ENCODE peak calls at places on chromosome 2, in four cellular contexts. O is HCT116, W is H1, N is SK-N-SH. D is an unnamed sample.

GRCh38 chr2:36780231-36780808 is 83.8 kb downstream of the VIT start:
- DNase-seq in O (peak; percentile 38), W (no peak), N (peak; percentile 65), D (peak; percentile 62)

GRCh38 chr2:120275617-120276400 is 23.2 kb downstream of the RALB start:
- DNase-seq in O (no peak), W (no peak), N (no peak), D (no peak)

GRCh38 chr2:16413257-16413656 is 252.4 kb downstream of the CYRIA start:
- DNase-seq in O (no peak), W (no peak), N (no peak), D (no peak)

GRCh38 chr2:20469595-20469994 is 22.7 kb downstream of the RHOB start:
- DNase-seq in O (no peak), W (no peak), N (no peak), D (no peak)

GRCh38 chr2:241507430-241508239 is 749 bp downstream of the STK25 start:
- DNase-seq in O (no peak), W (peak; percentile 73), N (peak; percentile 91), D (peak; percentile 33)

GRCh38 chr2:233430091-233430490 is 75.8 kb downstream of the DGKD start:
- DNase-seq in O (no peak), W (no peak), N (no peak), D (no peak)

GRCh38 chr2:120510751-120511395 is 164.9 kb downstream of the INHBB start:
- DNase-seq in O (no peak), W (no peak), N (no peak), D (no peak)

GRCh38 chr2:28325567-28326468 is 66.8 kb upstream of the FOSL2 start:
- DNase-seq in O (peak; percentile 65), W (no peak), N (peak; percentile 59), D (no peak)

GRCh38 chr2:65730186-65730585 is 297.8 kb upstream of the SPRED2 start:
- DNase-seq in O (no peak), W (no peak), N (no peak), D (no peak)

GRCh38 chr2:70104231-70105111 is 17.2 kb downstream of the PCBP1 start:
- DNase-seq in O (no peak), W (no peak), N (peak; percentile 67), D (no peak)

GRCh38 chr2:118889995-118890394 is 42.5 kb upstream of the EN1 start:
- DNase-seq in O (no peak), W (no peak), N (no peak), D (no peak)

GRCh38 chr2:118893100-118893499 is 45.7 kb upstream of the EN1 start:
- DNase-seq in O (no peak), W (no peak), N (no peak), D (no peak)
- TF ChIP-seq JUND in O (no peak), W (no peak), N (no peak), D (no peak)

DNA sequence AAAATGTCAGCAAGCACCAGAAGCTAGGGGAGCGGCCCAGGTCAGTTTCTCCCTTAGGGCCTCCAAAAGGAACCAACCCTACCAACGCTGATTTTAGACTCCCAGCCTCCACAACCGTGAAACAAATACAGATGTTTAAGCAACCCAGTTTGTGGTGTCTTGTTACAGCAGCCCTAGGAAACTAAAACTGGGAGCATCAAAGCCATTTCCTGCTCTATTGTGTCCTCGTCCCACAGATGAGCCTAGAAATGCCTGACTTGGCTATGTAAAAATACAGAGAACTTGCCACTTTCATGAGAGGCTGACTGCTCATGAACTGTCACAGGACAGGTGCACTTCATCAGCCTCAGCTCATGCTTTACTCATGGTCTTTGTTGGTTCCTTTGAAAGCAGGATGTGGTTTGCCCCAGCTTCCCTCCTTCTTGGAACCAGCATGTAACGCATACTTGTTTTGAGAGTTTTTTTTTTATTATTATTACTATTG is 97.6 kb upstream of the SLC39A10 start:
- DNase-seq in O (no peak), W (no peak), N (no peak), D (peak; percentile 2)
- TF ChIP-seq JUND in O (no peak), W (no peak), N (peak; percentile 47), D (no peak)

GRCh38 chr2:174977364-174977763 is 27.8 kb downstream of the CHN1 start:
- DNase-seq in O (no peak), W (no peak), N (no peak), D (no peak)
- TF ChIP-seq JUND in O (no peak), W (peak; percentile 60), N (no peak), D (no peak)

GRCh38 chr2:55771612-55772011 is 78.0 kb upstream of the PNPT1 start:
- DNase-seq in O (peak; percentile 16), W (no peak), N (peak; percentile 26), D (peak; percentile 47)
- TF ChIP-seq JUND in O (no peak), W (no peak), N (no peak), D (no peak)

DNA sequence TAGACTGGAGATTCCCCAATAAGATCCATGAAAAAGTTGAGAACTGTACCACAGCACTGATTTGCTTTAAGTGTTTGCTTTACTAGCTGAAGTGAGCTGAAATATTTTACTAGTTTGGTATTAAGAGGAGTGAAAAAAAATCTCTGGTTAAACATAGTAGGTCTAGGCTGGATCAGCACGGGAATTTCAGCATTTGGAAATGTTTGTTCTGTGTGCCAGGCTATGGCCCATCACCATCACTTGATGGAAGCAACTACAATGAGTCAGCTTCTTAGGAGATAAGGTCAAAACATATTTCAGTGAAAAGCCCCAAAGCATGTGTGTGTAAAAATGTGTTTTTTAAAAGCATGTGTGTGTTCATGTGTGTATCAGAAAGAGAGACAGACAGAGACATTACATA is 131.4 kb upstream of the DNMT3A start:
- DNase-seq in O (no peak), W (no peak), N (no peak), D (no peak)
- TF ChIP-seq JUND in O (no peak), W (no peak), N (no peak), D (no peak)

GRCh38 chr2:196063773-196064172 is 4.9 kb downstream of the DNAH7 start:
- DNase-seq in O (no peak), W (no peak), N (no peak), D (no peak)

GRCh38 chr2:196068271-196069209 is at the start of gene DNAH7:
- DNase-seq in O (peak; percentile 31), W (peak; percentile 95), N (peak; percentile 87), D (peak; percentile 83)

GRCh38 chr2:196066794-196067382 is 1.7 kb downstream of the DNAH7 start:
- DNase-seq in O (peak; percentile 19), W (no peak), N (peak; percentile 47), D (peak; percentile 43)
- TF ChIP-seq JUND in O (no peak), W (no peak), N (no peak), D (no peak)

GRCh38 chr2:196174424-196174823 is 3.0 kb upstream of the STK17B start:
- DNase-seq in O (no peak), W (peak; percentile 50), N (no peak), D (no peak)
- TF ChIP-seq JUND in O (no peak), W (no peak), N (no peak), D (no peak)

GRCh38 chr2:112793449-112793978 is 9.2 kb upstream of the IL1A start:
- DNase-seq in O (no peak), W (no peak), N (no peak), D (no peak)
- TF ChIP-seq JUND in O (no peak), W (no peak), N (no peak), D (no peak)